ENCODE peak calls at places on chromosomes 4 and X, in seven cellular contexts. One of them, this sample, is unnamed. For H3K4me1 and H3K27me3, the result is how much of the 10 kb centered on the place peaks cover.

GRCh38 chrX:13587791-13588477 is 18.5 kb downstream of the EGFL6 start:
- DNase-seq in CD4-positive, alpha-beta memory T cell: no peak
- DNase-seq in cardiac muscle cell: no peak
- DNase-seq in fibroblast of lung: no peak
- DNase-seq in left ventricle myocardium inferior: no peak
- DNase-seq in astrocyte: no peak
- DNase-seq in mesendoderm: no peak
- DNase-seq in this sample: no peak

GRCh38 chrX:45714864-45715263 is 514.2 kb upstream of the DIPK2B start:
- DNase-seq in mesendoderm: no peak
- DNase-seq in CD4-positive, alpha-beta memory T cell: no peak
- DNase-seq in left ventricle myocardium inferior: no peak
- DNase-seq in cardiac muscle cell: peak
- DNase-seq in fibroblast of lung: peak
- DNase-seq in astrocyte: peak
- DNase-seq in this sample: peak

GRCh38 chr4:177596991-177597390 is 154.8 kb upstream of the AGA start:
- DNase-seq in cardiac muscle cell: no peak
- DNase-seq in CD4-positive, alpha-beta memory T cell: no peak
- DNase-seq in astrocyte: no peak
- DNase-seq in mesendoderm: peak
- DNase-seq in left ventricle myocardium inferior: no peak
- DNase-seq in fibroblast of lung: no peak
- DNase-seq in this sample: no peak

GRCh38 chr4:40923326-40924095 is 173.8 kb downstream of the NSUN7 start:
- DNase-seq in left ventricle myocardium inferior: no peak
- DNase-seq in astrocyte: no peak
- DNase-seq in mesendoderm: no peak
- DNase-seq in CD4-positive, alpha-beta memory T cell: no peak
- DNase-seq in cardiac muscle cell: no peak
- DNase-seq in fibroblast of lung: no peak
- DNase-seq in this sample: no peak

GRCh38 chr4:154082760-154083530 is 294.1 kb upstream of the SFRP2 start:
- DNase-seq in fibroblast of lung: no peak
- DNase-seq in CD4-positive, alpha-beta memory T cell: no peak
- DNase-seq in cardiac muscle cell: no peak
- DNase-seq in astrocyte: peak
- DNase-seq in left ventricle myocardium inferior: no peak
- DNase-seq in mesendoderm: peak
- DNase-seq in this sample: peak

GRCh38 chrX:71251456-71251973 is 2.4 kb downstream of the ZMYM3 start:
- DNase-seq in cardiac muscle cell: no peak
- DNase-seq in astrocyte: no peak
- DNase-seq in CD4-positive, alpha-beta memory T cell: no peak
- DNase-seq in left ventricle myocardium inferior: no peak
- DNase-seq in fibroblast of lung: no peak
- DNase-seq in mesendoderm: peak
- DNase-seq in this sample: no peak

GRCh38 chr4:21470531-21470930 is 478.0 kb downstream of the KCNIP4 start:
- DNase-seq in mesendoderm: no peak
- DNase-seq in left ventricle myocardium inferior: no peak
- DNase-seq in astrocyte: peak
- DNase-seq in CD4-positive, alpha-beta memory T cell: no peak
- DNase-seq in cardiac muscle cell: peak
- DNase-seq in fibroblast of lung: peak
- DNase-seq in this sample: peak

GRCh38 chr4:137749466-137749865 is 217.2 kb upstream of the PCDH18 start:
- DNase-seq in left ventricle myocardium inferior: no peak
- DNase-seq in astrocyte: peak
- DNase-seq in fibroblast of lung: peak
- DNase-seq in mesendoderm: no peak
- DNase-seq in cardiac muscle cell: peak
- DNase-seq in CD4-positive, alpha-beta memory T cell: no peak
- DNase-seq in this sample: peak

GRCh38 chr4:917466-917865 is 14.7 kb downstream of the GAK start:
- DNase-seq in cardiac muscle cell: no peak
- DNase-seq in left ventricle myocardium inferior: no peak
- DNase-seq in astrocyte: no peak
- DNase-seq in fibroblast of lung: no peak
- DNase-seq in mesendoderm: no peak
- DNase-seq in CD4-positive, alpha-beta memory T cell: no peak
- DNase-seq in this sample: no peak

GRCh38 chr4:47650584-47651130 is 165.6 kb downstream of the ATP10D start:
- DNase-seq in astrocyte: no peak
- DNase-seq in CD4-positive, alpha-beta memory T cell: no peak
- DNase-seq in fibroblast of lung: peak
- DNase-seq in mesendoderm: no peak
- DNase-seq in left ventricle myocardium inferior: no peak
- DNase-seq in cardiac muscle cell: peak
- DNase-seq in this sample: no peak

GRCh38 chrX:135328421-135329005 is 19.2 kb downstream of the ETDC start:
- DNase-seq in left ventricle myocardium inferior: no peak
- DNase-seq in mesendoderm: no peak
- DNase-seq in CD4-positive, alpha-beta memory T cell: no peak
- DNase-seq in fibroblast of lung: no peak
- DNase-seq in astrocyte: peak
- DNase-seq in cardiac muscle cell: no peak
- DNase-seq in this sample: peak

GRCh38 chr4:186634591-186635128 is 79.3 kb upstream of the MTNR1A start:
- DNase-seq in astrocyte: no peak
- DNase-seq in CD4-positive, alpha-beta memory T cell: no peak
- DNase-seq in mesendoderm: no peak
- DNase-seq in cardiac muscle cell: no peak
- DNase-seq in fibroblast of lung: no peak
- DNase-seq in left ventricle myocardium inferior: no peak
- DNase-seq in this sample: no peak

GRCh38 chr4:78552398-78553396 is 1.1 kb downstream of the ANXA3 start:
- DNase-seq in astrocyte: peak
- DNase-seq in mesendoderm: peak
- DNase-seq in cardiac muscle cell: peak
- DNase-seq in CD4-positive, alpha-beta memory T cell: no peak
- DNase-seq in left ventricle myocardium inferior: no peak
- DNase-seq in fibroblast of lung: no peak
- DNase-seq in this sample: peak

GRCh38 chr4:113539408-113539807 is 222.1 kb downstream of the CAMK2D start:
- DNase-seq in fibroblast of lung: peak
- DNase-seq in left ventricle myocardium inferior: no peak
- DNase-seq in cardiac muscle cell: peak
- DNase-seq in mesendoderm: no peak
- DNase-seq in CD4-positive, alpha-beta memory T cell: no peak
- DNase-seq in astrocyte: peak
- DNase-seq in this sample: peak

GRCh38 chrX:45324941-45325340 is 124.3 kb upstream of the DIPK2B start:
- DNase-seq in cardiac muscle cell: peak
- DNase-seq in mesendoderm: no peak
- DNase-seq in CD4-positive, alpha-beta memory T cell: no peak
- DNase-seq in fibroblast of lung: peak
- DNase-seq in left ventricle myocardium inferior: no peak
- DNase-seq in astrocyte: peak
- DNase-seq in this sample: no peak

GRCh38 chr4:127370495-127371069 is 262.2 kb upstream of the INTU start:
- DNase-seq in astrocyte: peak
- DNase-seq in mesendoderm: no peak
- DNase-seq in cardiac muscle cell: peak
- DNase-seq in left ventricle myocardium inferior: peak
- DNase-seq in fibroblast of lung: peak
- DNase-seq in CD4-positive, alpha-beta memory T cell: no peak
- DNase-seq in this sample: no peak

GRCh38 chrX:103941201-103941975 is 21.0 kb upstream of the TMSB15B start:
- DNase-seq in left ventricle myocardium inferior: no peak
- DNase-seq in mesendoderm: peak
- DNase-seq in CD4-positive, alpha-beta memory T cell: no peak
- DNase-seq in cardiac muscle cell: peak
- DNase-seq in fibroblast of lung: peak
- DNase-seq in astrocyte: peak
- DNase-seq in this sample: no peak

GRCh38 chrX:13835825-13836224 is 18.9 kb upstream of the GPM6B start:
- DNase-seq in CD4-positive, alpha-beta memory T cell: no peak
- DNase-seq in fibroblast of lung: no peak
- DNase-seq in left ventricle myocardium inferior: no peak
- DNase-seq in astrocyte: no peak
- DNase-seq in mesendoderm: no peak
- DNase-seq in cardiac muscle cell: no peak
- DNase-seq in this sample: no peak

GRCh38 chrX:73863852-73864251 is 300.9 kb downstream of the CHIC1 start:
- DNase-seq in CD4-positive, alpha-beta memory T cell: no peak
- DNase-seq in cardiac muscle cell: no peak
- DNase-seq in fibroblast of lung: no peak
- DNase-seq in left ventricle myocardium inferior: no peak
- DNase-seq in mesendoderm: no peak
- DNase-seq in astrocyte: no peak
- DNase-seq in this sample: no peak

GRCh38 chr4:54913751-54914526 is 211.5 kb downstream of the KDR start:
- DNase-seq in mesendoderm: no peak
- DNase-seq in CD4-positive, alpha-beta memory T cell: no peak
- DNase-seq in cardiac muscle cell: peak
- DNase-seq in left ventricle myocardium inferior: no peak
- DNase-seq in fibroblast of lung: no peak
- DNase-seq in astrocyte: no peak
- DNase-seq in this sample: no peak

GRCh38 chrX:9670136-9670905 is 95.3 kb downstream of the GPR143 start:
- DNase-seq in CD4-positive, alpha-beta memory T cell: no peak
- DNase-seq in left ventricle myocardium inferior: no peak
- DNase-seq in astrocyte: peak
- DNase-seq in fibroblast of lung: peak
- DNase-seq in cardiac muscle cell: peak
- DNase-seq in mesendoderm: peak
- DNase-seq in this sample: no peak

GRCh38 chrX:104310084-104310483 is 55.4 kb upstream of the ESX1 start:
- DNase-seq in fibroblast of lung: peak
- DNase-seq in astrocyte: peak
- DNase-seq in CD4-positive, alpha-beta memory T cell: no peak
- DNase-seq in mesendoderm: no peak
- DNase-seq in cardiac muscle cell: peak
- DNase-seq in left ventricle myocardium inferior: no peak
- DNase-seq in this sample: peak

GRCh38 chr4:159577241-159577640 is 474.4 kb downstream of the RAPGEF2 start:
- DNase-seq in astrocyte: no peak
- DNase-seq in left ventricle myocardium inferior: no peak
- DNase-seq in cardiac muscle cell: no peak
- DNase-seq in CD4-positive, alpha-beta memory T cell: no peak
- DNase-seq in fibroblast of lung: no peak
- DNase-seq in mesendoderm: no peak
- DNase-seq in this sample: no peak

DNA sequence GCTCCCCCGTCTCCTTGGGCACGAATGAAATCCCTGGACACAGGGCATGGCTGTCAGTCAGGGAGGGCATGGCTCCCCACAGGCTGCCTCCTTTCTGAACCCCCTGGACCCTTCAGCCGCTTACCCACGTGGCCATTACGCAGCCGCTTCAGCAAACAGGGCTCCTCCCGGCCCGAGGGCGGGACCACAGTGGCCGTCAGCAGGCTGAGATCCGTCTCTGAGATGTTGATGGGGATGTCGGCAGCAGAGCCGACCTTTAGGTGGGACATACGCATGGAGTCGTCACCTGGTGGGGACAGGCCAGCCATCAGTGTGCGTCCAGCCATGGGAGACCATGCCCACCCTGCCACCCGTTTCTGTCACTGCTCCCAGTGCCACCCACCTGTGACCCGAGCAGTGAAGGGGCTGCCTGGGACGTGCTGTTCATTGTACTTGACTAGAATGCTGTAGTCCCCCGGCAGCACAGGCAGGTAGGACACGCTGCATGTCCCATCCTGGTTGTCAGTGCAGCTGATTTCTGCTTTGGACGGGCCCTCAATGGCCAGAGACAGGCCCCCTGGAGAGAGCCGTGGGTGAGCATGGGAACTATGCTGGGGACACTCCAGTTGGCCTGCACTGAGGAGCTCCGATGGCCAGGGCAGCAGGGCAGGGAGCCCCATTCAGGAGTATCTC is 21.1 kb downstream of the FLNA start:
- DNase-seq in fibroblast of lung: no peak
- DNase-seq in left ventricle myocardium inferior: peak
- DNase-seq in astrocyte: no peak
- DNase-seq in CD4-positive, alpha-beta memory T cell: peak
- DNase-seq in cardiac muscle cell: no peak
- DNase-seq in mesendoderm: no peak
- DNase-seq in this sample: no peak
- H3K4me1 ChIP-seq in fibroblast of lung: under half
- H3K4me1 ChIP-seq in left ventricle myocardium inferior: under half
- H3K4me1 ChIP-seq in astrocyte: under half
- H3K4me1 ChIP-seq in CD4-positive, alpha-beta memory T cell: half or more
- H3K4me1 ChIP-seq in cardiac muscle cell: under half
- H3K4me1 ChIP-seq in mesendoderm: under half
- H3K4me1 ChIP-seq in this sample: under half

DNA sequence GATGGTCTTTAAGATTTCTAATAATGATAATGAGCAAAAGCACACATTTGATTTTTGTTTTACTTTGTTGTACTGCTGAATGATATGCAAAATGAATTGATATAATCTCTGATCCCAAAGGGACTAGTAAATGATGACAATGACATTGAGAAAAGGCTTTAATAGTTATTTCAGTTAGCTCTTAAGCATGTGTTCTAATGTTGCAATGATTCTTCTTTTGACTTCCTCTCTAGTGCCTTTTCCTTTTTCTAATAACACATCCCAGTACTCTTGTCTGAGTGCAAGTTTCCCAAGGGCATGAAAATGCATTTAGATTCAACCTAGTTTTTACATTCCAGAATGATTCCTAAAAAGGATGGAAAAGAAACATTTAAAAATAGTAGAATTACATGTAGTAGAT is 508.7 kb downstream of the C4orf33 start:
- DNase-seq in fibroblast of lung: no peak
- DNase-seq in mesendoderm: no peak
- DNase-seq in left ventricle myocardium inferior: no peak
- DNase-seq in cardiac muscle cell: no peak
- DNase-seq in CD4-positive, alpha-beta memory T cell: no peak
- DNase-seq in astrocyte: no peak
- DNase-seq in this sample: no peak
- H3K27ac ChIP-seq in fibroblast of lung: no peak
- H3K27ac ChIP-seq in mesendoderm: no peak
- H3K27ac ChIP-seq in left ventricle myocardium inferior: no peak
- H3K27ac ChIP-seq in cardiac muscle cell: no peak
- H3K27ac ChIP-seq in CD4-positive, alpha-beta memory T cell: no peak
- H3K27ac ChIP-seq in astrocyte: no peak
- H3K27ac ChIP-seq in this sample: no peak

GRCh38 chr4:80072607-80073361 is at the start of gene ANTXR2:
- DNase-seq in cardiac muscle cell: peak
- DNase-seq in left ventricle myocardium inferior: peak
- DNase-seq in mesendoderm: peak
- DNase-seq in fibroblast of lung: peak
- DNase-seq in CD4-positive, alpha-beta memory T cell: peak
- DNase-seq in astrocyte: peak
- DNase-seq in this sample: peak
- H3K27me3 ChIP-seq in cardiac muscle cell: under half
- H3K27me3 ChIP-seq in left ventricle myocardium inferior: under half
- H3K27me3 ChIP-seq in mesendoderm: under half
- H3K27me3 ChIP-seq in fibroblast of lung: under half
- H3K27me3 ChIP-seq in CD4-positive, alpha-beta memory T cell: under half
- H3K27me3 ChIP-seq in astrocyte: under half
- H3K27me3 ChIP-seq in this sample: under half

DNA sequence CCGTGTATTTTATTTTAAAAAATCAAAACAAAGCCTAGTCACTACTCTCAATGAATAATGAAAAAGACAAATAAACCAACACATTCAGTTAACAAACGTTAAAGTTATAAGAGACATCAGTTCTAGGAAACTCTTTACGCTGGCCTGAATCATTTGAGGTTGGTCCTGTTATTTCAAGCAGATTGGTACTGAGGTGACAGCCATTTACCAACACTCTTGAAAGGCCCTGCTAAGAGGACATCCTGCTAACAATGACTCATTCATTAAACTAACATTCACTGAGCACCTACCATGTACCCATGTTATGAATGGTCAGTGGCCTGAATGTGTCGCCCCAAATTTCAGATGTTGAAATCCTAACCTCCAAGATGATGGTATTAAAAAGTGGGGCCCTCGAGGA is 57.1 kb upstream of the ADGRG2 start:
- DNase-seq in fibroblast of lung: peak
- DNase-seq in cardiac muscle cell: no peak
- DNase-seq in left ventricle myocardium inferior: no peak
- DNase-seq in astrocyte: no peak
- DNase-seq in CD4-positive, alpha-beta memory T cell: no peak
- DNase-seq in mesendoderm: no peak
- DNase-seq in this sample: no peak
- H3K4me1 ChIP-seq in fibroblast of lung: under half
- H3K4me1 ChIP-seq in cardiac muscle cell: under half
- H3K4me1 ChIP-seq in left ventricle myocardium inferior: under half
- H3K4me1 ChIP-seq in astrocyte: under half
- H3K4me1 ChIP-seq in CD4-positive, alpha-beta memory T cell: under half
- H3K4me1 ChIP-seq in mesendoderm: under half
- H3K4me1 ChIP-seq in this sample: under half

This sample was measured in foreskin keratinocyte.